ENCODE peak calls at places on chromosomes 16 and 17, in ten cellular contexts. One of them, this sample, is unnamed.

GRCh38 chr17:70168979-70169706 is at the start of gene KCNJ2:
- DNase-seq in HCT116: no peak
- DNase-seq in right lobe of liver: peak; percentile 78
- DNase-seq in IMR-90: peak; percentile 79
- DNase-seq in transverse colon: peak; percentile 91
- DNase-seq in uterus: peak; percentile 75
- DNase-seq in heart left ventricle: peak; percentile 93
- DNase-seq in lower leg skin: peak; percentile 77
- DNase-seq in breast epithelium: peak; percentile 77
- DNase-seq in H54: peak; percentile 86
- DNase-seq in this sample: peak; percentile 54

GRCh38 chr17:80704381-80704819 is 159.8 kb downstream of the RPTOR start:
- DNase-seq in HCT116: no peak
- DNase-seq in right lobe of liver: no peak
- DNase-seq in IMR-90: peak; percentile 38
- DNase-seq in transverse colon: no peak
- DNase-seq in uterus: no peak
- DNase-seq in heart left ventricle: no peak
- DNase-seq in lower leg skin: no peak
- DNase-seq in breast epithelium: no peak
- DNase-seq in H54: no peak
- DNase-seq in this sample: no peak

GRCh38 chr17:60641810-60642220 is 35.8 kb upstream of the BCAS3 start:
- DNase-seq in HCT116: peak; percentile 78
- DNase-seq in right lobe of liver: peak; percentile 65
- DNase-seq in IMR-90: peak; percentile 85
- DNase-seq in transverse colon: peak; percentile 70
- DNase-seq in uterus: peak; percentile 41
- DNase-seq in heart left ventricle: peak; percentile 78
- DNase-seq in lower leg skin: peak; percentile 35
- DNase-seq in breast epithelium: no peak
- DNase-seq in H54: peak; percentile 82
- DNase-seq in this sample: peak; percentile 85

GRCh38 chr17:79654960-79655382 is 44.1 kb upstream of the RBFOX3 start:
- DNase-seq in HCT116: no peak
- DNase-seq in right lobe of liver: peak; percentile 16
- DNase-seq in IMR-90: no peak
- DNase-seq in transverse colon: no peak
- DNase-seq in uterus: no peak
- DNase-seq in heart left ventricle: no peak
- DNase-seq in lower leg skin: no peak
- DNase-seq in breast epithelium: no peak
- DNase-seq in H54: no peak
- DNase-seq in this sample: no peak

GRCh38 chr17:253091-253846 is 71.8 kb upstream of the DOC2B start:
- DNase-seq in HCT116: no peak
- DNase-seq in right lobe of liver: peak; percentile 45
- DNase-seq in IMR-90: no peak
- DNase-seq in transverse colon: peak; percentile 3
- DNase-seq in uterus: peak; percentile 8
- DNase-seq in heart left ventricle: no peak
- DNase-seq in lower leg skin: no peak
- DNase-seq in breast epithelium: no peak
- DNase-seq in H54: no peak
- DNase-seq in this sample: no peak

GRCh38 chr16:81127051-81127450 is 30.9 kb upstream of the GCSH start:
- DNase-seq in HCT116: no peak
- DNase-seq in right lobe of liver: no peak
- DNase-seq in IMR-90: peak; percentile 67
- DNase-seq in transverse colon: no peak
- DNase-seq in uterus: no peak
- DNase-seq in heart left ventricle: no peak
- DNase-seq in lower leg skin: no peak
- DNase-seq in breast epithelium: no peak
- DNase-seq in H54: peak; percentile 44
- DNase-seq in this sample: no peak

GRCh38 chr16:73268311-73268997 is 220.5 kb upstream of the ZFHX3 start:
- DNase-seq in HCT116: no peak
- DNase-seq in right lobe of liver: no peak
- DNase-seq in IMR-90: peak; percentile 16
- DNase-seq in transverse colon: no peak
- DNase-seq in uterus: peak; percentile 20
- DNase-seq in heart left ventricle: no peak
- DNase-seq in lower leg skin: no peak
- DNase-seq in breast epithelium: no peak
- DNase-seq in H54: no peak
- DNase-seq in this sample: no peak

GRCh38 chr17:50163846-50164696 is 1.7 kb upstream of the SGCA start:
- DNase-seq in HCT116: no peak
- DNase-seq in right lobe of liver: no peak
- DNase-seq in IMR-90: no peak
- DNase-seq in transverse colon: no peak
- DNase-seq in uterus: no peak
- DNase-seq in heart left ventricle: peak; percentile 77
- DNase-seq in lower leg skin: no peak
- DNase-seq in breast epithelium: peak; percentile 81
- DNase-seq in H54: no peak
- DNase-seq in this sample: no peak

GRCh38 chr16:27365142-27366089 is 36.6 kb upstream of the IL21R start:
- DNase-seq in HCT116: peak; percentile 69
- DNase-seq in right lobe of liver: no peak
- DNase-seq in IMR-90: peak; percentile 84
- DNase-seq in transverse colon: no peak
- DNase-seq in uterus: no peak
- DNase-seq in heart left ventricle: no peak
- DNase-seq in lower leg skin: no peak
- DNase-seq in breast epithelium: no peak
- DNase-seq in H54: no peak
- DNase-seq in this sample: no peak

GRCh38 chr16:35391328-35391727 is 1931.9 kb downstream of the TP53TG3F start:
- DNase-seq in HCT116: peak; percentile 6
- DNase-seq in right lobe of liver: peak; percentile 76
- DNase-seq in IMR-90: peak; percentile 23
- DNase-seq in transverse colon: no peak
- DNase-seq in uterus: no peak
- DNase-seq in heart left ventricle: peak; percentile 18
- DNase-seq in lower leg skin: peak; percentile 34
- DNase-seq in breast epithelium: no peak
- DNase-seq in H54: no peak
- DNase-seq in this sample: peak; percentile 25

GRCh38 chr16:65126845-65127624 is 5.2 kb upstream of the CDH11 start:
- DNase-seq in HCT116: no peak
- DNase-seq in right lobe of liver: no peak
- DNase-seq in IMR-90: no peak
- DNase-seq in transverse colon: no peak
- DNase-seq in uterus: no peak
- DNase-seq in heart left ventricle: no peak
- DNase-seq in lower leg skin: no peak
- DNase-seq in breast epithelium: no peak
- DNase-seq in H54: no peak
- DNase-seq in this sample: peak; percentile 5

GRCh38 chr17:38815576-38816193 is 9.4 kb downstream of the CWC25 start:
- DNase-seq in HCT116: no peak
- DNase-seq in right lobe of liver: no peak
- DNase-seq in IMR-90: peak; percentile 59
- DNase-seq in transverse colon: no peak
- DNase-seq in uterus: no peak
- DNase-seq in heart left ventricle: no peak
- DNase-seq in lower leg skin: no peak
- DNase-seq in breast epithelium: no peak
- DNase-seq in H54: no peak
- DNase-seq in this sample: no peak

GRCh38 chr17:79979201-79979840 is 56.4 kb downstream of the TBC1D16 start:
- DNase-seq in HCT116: no peak
- DNase-seq in right lobe of liver: peak; percentile 41
- DNase-seq in IMR-90: no peak
- DNase-seq in transverse colon: no peak
- DNase-seq in uterus: peak; percentile 13
- DNase-seq in heart left ventricle: no peak
- DNase-seq in lower leg skin: no peak
- DNase-seq in breast epithelium: no peak
- DNase-seq in H54: no peak
- DNase-seq in this sample: no peak

GRCh38 chr17:50660042-50660886 is 25.6 kb downstream of the ABCC3 start:
- DNase-seq in HCT116: no peak
- DNase-seq in right lobe of liver: peak; percentile 57
- DNase-seq in IMR-90: peak; percentile 39
- DNase-seq in transverse colon: peak; percentile 60
- DNase-seq in uterus: no peak
- DNase-seq in heart left ventricle: no peak
- DNase-seq in lower leg skin: no peak
- DNase-seq in breast epithelium: peak; percentile 70
- DNase-seq in H54: no peak
- DNase-seq in this sample: no peak

DNA sequence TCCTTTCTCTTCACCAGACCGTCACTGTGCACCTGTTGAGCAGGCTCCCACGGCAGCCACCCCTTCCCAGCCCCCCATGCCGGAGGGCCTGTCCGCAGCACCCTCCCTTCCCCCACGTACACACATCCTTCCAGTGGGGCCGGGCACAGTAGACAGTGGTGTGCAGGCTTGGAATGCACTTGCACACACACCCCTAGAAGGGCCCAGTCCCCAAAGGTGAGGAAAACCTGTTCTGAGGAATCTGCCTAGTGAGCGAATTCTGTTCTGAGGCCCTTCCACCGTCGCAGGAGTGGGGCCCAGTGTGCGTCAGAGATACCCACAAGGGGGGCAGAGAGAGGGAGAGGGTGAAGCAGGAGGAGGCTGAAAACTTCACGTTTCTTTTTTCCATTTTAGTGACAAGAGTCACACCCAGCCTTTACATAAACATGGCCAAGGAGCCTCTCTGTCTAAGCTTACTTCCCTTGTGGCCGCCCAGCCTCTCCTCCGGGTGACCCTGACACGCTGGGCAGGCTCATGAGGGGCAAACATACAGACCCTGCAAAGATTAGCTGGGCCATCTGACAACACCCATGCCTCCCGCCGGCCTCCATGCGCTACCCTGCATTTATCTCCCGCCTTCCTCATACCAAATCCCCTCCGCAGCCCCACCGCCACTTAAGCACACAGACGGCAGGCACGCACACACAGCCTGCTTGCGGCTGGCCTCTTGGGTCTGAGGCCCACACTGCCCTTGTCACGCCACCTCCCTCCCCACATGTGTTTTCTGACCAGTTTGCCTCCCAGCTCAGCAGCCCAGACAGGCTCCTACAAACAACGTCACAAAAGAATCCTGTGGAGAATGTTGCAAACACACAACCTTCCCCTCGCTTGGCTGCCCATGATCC is 1.8 kb downstream of the ZBTB4 start:
- DNase-seq in HCT116: no peak
- DNase-seq in right lobe of liver: no peak
- DNase-seq in IMR-90: peak; percentile 95
- DNase-seq in transverse colon: peak; percentile 28
- DNase-seq in uterus: no peak
- DNase-seq in heart left ventricle: peak; percentile 44
- DNase-seq in lower leg skin: no peak
- DNase-seq in breast epithelium: peak; percentile 56
- DNase-seq in H54: no peak
- DNase-seq in this sample: peak; percentile 76
- TF ChIP-seq POLR2A in HCT116: no peak
- TF ChIP-seq POLR2A in right lobe of liver: no peak
- TF ChIP-seq POLR2A in IMR-90: peak; percentile 71
- TF ChIP-seq POLR2A in transverse colon: no peak
- TF ChIP-seq POLR2A in uterus: no peak
- TF ChIP-seq POLR2A in heart left ventricle: no peak
- TF ChIP-seq POLR2A in lower leg skin: no peak
- TF ChIP-seq POLR2A in breast epithelium: no peak
- TF ChIP-seq POLR2A in H54: no peak
- TF ChIP-seq POLR2A in this sample: no peak

DNA sequence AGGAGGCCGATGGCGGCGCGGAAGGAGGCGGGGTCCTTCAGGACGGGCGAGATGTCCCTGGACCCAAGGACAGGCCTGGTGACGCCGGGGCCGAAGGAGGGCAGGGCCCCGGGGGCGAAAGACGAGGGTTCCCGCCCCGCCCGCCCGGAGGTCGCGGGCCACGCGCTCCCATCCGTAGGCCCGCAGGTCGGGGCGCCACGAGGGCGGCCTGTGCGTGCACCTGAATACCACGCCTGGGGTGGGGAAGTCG is 203 bp downstream of the APRT start:
- DNase-seq in HCT116: no peak
- DNase-seq in right lobe of liver: no peak
- DNase-seq in IMR-90: no peak
- DNase-seq in transverse colon: no peak
- DNase-seq in uterus: no peak
- DNase-seq in heart left ventricle: no peak
- DNase-seq in lower leg skin: no peak
- DNase-seq in breast epithelium: no peak
- DNase-seq in H54: no peak
- DNase-seq in this sample: no peak
- TF ChIP-seq POLR2A in HCT116: no peak
- TF ChIP-seq POLR2A in right lobe of liver: no peak
- TF ChIP-seq POLR2A in IMR-90: no peak
- TF ChIP-seq POLR2A in transverse colon: no peak
- TF ChIP-seq POLR2A in uterus: no peak
- TF ChIP-seq POLR2A in heart left ventricle: no peak
- TF ChIP-seq POLR2A in lower leg skin: no peak
- TF ChIP-seq POLR2A in breast epithelium: no peak
- TF ChIP-seq POLR2A in H54: no peak
- TF ChIP-seq POLR2A in this sample: no peak

DNA sequence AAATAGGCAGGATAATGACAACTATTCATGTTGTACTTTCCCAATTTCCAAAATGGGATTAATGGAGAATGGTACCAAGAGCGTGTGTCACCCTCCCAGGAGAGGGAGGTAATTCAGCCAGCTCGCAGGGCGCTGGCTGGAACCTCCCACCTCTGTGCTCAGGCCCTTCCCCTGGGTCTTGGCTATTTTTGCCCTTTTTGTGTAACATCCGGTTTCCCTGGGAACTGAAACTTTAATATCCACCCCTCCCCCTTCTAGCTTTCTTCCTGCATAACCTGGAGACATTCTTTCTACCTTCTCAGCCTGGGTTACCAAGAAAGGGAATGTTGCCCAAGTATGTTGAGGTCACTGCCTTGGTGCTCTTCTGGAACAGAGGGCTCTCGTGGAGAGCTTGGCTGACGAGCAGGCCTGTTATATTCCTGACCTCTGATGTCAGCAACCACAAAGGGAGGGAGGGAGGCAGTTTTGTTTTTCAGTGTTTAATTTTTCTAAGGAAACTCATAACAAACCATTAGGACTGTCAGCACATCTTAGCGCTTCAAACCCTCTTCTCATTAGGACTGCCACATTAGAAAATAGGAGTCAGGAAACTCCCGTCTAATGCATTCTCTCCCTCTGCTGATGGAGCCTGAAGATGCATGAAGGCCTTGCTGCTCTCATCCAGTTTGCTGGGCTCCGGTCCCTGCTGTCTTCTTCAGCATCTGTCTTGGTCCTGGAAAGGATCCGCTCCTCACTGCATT is 25.6 kb downstream of the ITGB3 start:
- DNase-seq in HCT116: no peak
- DNase-seq in right lobe of liver: no peak
- DNase-seq in IMR-90: peak; percentile 97
- DNase-seq in transverse colon: peak; percentile 56
- DNase-seq in uterus: peak; percentile 74
- DNase-seq in heart left ventricle: peak; percentile 82
- DNase-seq in lower leg skin: peak; percentile 60
- DNase-seq in breast epithelium: peak; percentile 81
- DNase-seq in H54: peak; percentile 81
- DNase-seq in this sample: no peak
- TF ChIP-seq POLR2A in HCT116: no peak
- TF ChIP-seq POLR2A in right lobe of liver: no peak
- TF ChIP-seq POLR2A in IMR-90: no peak
- TF ChIP-seq POLR2A in transverse colon: no peak
- TF ChIP-seq POLR2A in uterus: peak; percentile 36
- TF ChIP-seq POLR2A in heart left ventricle: peak; percentile 11
- TF ChIP-seq POLR2A in lower leg skin: no peak
- TF ChIP-seq POLR2A in breast epithelium: no peak
- TF ChIP-seq POLR2A in H54: no peak
- TF ChIP-seq POLR2A in this sample: no peak

GRCh38 chr17:42291136-42291535 is 2.8 kb downstream of the STAT5A start:
- DNase-seq in HCT116: no peak
- DNase-seq in right lobe of liver: no peak
- DNase-seq in IMR-90: no peak
- DNase-seq in transverse colon: no peak
- DNase-seq in uterus: peak; percentile 12
- DNase-seq in heart left ventricle: no peak
- DNase-seq in lower leg skin: no peak
- DNase-seq in breast epithelium: no peak
- DNase-seq in H54: no peak
- DNase-seq in this sample: no peak
- TF ChIP-seq POLR2A in HCT116: no peak
- TF ChIP-seq POLR2A in right lobe of liver: no peak
- TF ChIP-seq POLR2A in IMR-90: no peak
- TF ChIP-seq POLR2A in transverse colon: no peak
- TF ChIP-seq POLR2A in uterus: no peak
- TF ChIP-seq POLR2A in heart left ventricle: no peak
- TF ChIP-seq POLR2A in lower leg skin: no peak
- TF ChIP-seq POLR2A in breast epithelium: no peak
- TF ChIP-seq POLR2A in H54: no peak
- TF ChIP-seq POLR2A in this sample: no peak